ENCODE peak calls at places on chromosomes 4 and X, in five cellular contexts. K is HepG2, F is K562, C is thoracic aorta, T is H1. I is an unnamed sample.

GRCh38 chr4:99655315-99656081 is 2.1 kb downstream of the C4orf54 start:
- DNase-seq in K (no peak), F (no peak), C (peak; percentile 27), T (no peak), I (no peak)

GRCh38 chrX:7908821-7909220 is 18.4 kb downstream of the PNPLA4 start:
- DNase-seq in K (no peak), F (no peak), C (no peak), T (no peak), I (no peak)

GRCh38 chr4:37908488-37909343 is 17.8 kb downstream of the TBC1D1 start:
- DNase-seq in K (no peak), F (no peak), C (no peak), T (no peak), I (no peak)

GRCh38 chr4:139834210-139834609 is 168.6 kb downstream of the MGST2 start:
- DNase-seq in K (peak; percentile 76), F (no peak), C (no peak), T (no peak), I (no peak)

GRCh38 chr4:15479089-15479912 is 9.6 kb downstream of the CC2D2A start:
- DNase-seq in K (peak; percentile 77), F (peak; percentile 15), C (no peak), T (peak; percentile 73), I (no peak)

GRCh38 chrX:71996138-71996537 is 85.5 kb downstream of the NHSL2 start:
- DNase-seq in K (no peak), F (no peak), C (no peak), T (no peak), I (no peak)

GRCh38 chrX:39753296-39753996 is 344.3 kb downstream of the BCOR start:
- DNase-seq in K (no peak), F (peak; percentile 66), C (no peak), T (no peak), I (no peak)

GRCh38 chr4:184459413-184459812 is 14.9 kb downstream of the IRF2 start:
- DNase-seq in K (no peak), F (no peak), C (no peak), T (no peak), I (no peak)

GRCh38 chr4:57110635-57111546 is 706 bp upstream of the IGFBP7 start:
- DNase-seq in K (no peak), F (no peak), C (no peak), T (no peak), I (peak; percentile 79)

GRCh38 chr4:69994782-69995181 is 984 bp upstream of the STATH start:
- DNase-seq in K (no peak), F (no peak), C (no peak), T (no peak), I (no peak)

GRCh38 chr4:176302283-176303275 is 17.2 kb upstream of the SPCS3 start:
- DNase-seq in K (no peak), F (no peak), C (no peak), T (no peak), I (no peak)

GRCh38 chrX:123835661-123836371 is 24.0 kb upstream of the XIAP start:
- DNase-seq in K (no peak), F (no peak), C (no peak), T (no peak), I (no peak)

GRCh38 chr4:121714548-121714947 is 17.8 kb upstream of the ANXA5 start:
- DNase-seq in K (no peak), F (no peak), C (no peak), T (no peak), I (no peak)

GRCh38 chrX:42678133-42678532 is 99.8 kb downstream of the PPP1R2C start:
- DNase-seq in K (no peak), F (no peak), C (peak; percentile 2), T (no peak), I (no peak)

GRCh38 chrX:53171356-53171755 is 53.7 kb downstream of the KDM5C start:
- DNase-seq in K (no peak), F (no peak), C (no peak), T (no peak), I (no peak)

GRCh38 chr4:25022741-25023140 is 8.0 kb downstream of the LGI2 start:
- DNase-seq in K (no peak), F (no peak), C (no peak), T (no peak), I (no peak)

GRCh38 chrX:39910651-39911050 is 187.1 kb downstream of the BCOR start:
- DNase-seq in K (no peak), F (no peak), C (no peak), T (no peak), I (no peak)

GRCh38 chrX:11261260-11261659 is 32.0 kb upstream of the AMELX start:
- DNase-seq in K (no peak), F (no peak), C (no peak), T (no peak), I (no peak)

GRCh38 chr4:8538703-8539567 is 41.3 kb upstream of the GPR78 start:
- DNase-seq in K (peak; percentile 14), F (no peak), C (no peak), T (no peak), I (peak; percentile 40)

GRCh38 chrX:100731441-100732281 is at the start of gene SYTL4:
- DNase-seq in K (no peak), F (peak; percentile 43), C (no peak), T (no peak), I (peak; percentile 75)

GRCh38 chrX:41384041-41384705 is 50.2 kb downstream of the DDX3X start:
- DNase-seq in K (no peak), F (peak; percentile 53), C (peak; percentile 2), T (no peak), I (peak; percentile 88)

GRCh38 chr4:109985993-109986640 is 73.4 kb downstream of the EGF start:
- DNase-seq in K (no peak), F (no peak), C (no peak), T (no peak), I (no peak)

GRCh38 chrX:44317196-44317595 is 26.3 kb downstream of the EFHC2 start:
- DNase-seq in K (no peak), F (no peak), C (no peak), T (no peak), I (no peak)

GRCh38 chr4:188387134-188387791 is 248.0 kb downstream of the TRIML1 start:
- DNase-seq in K (no peak), F (no peak), C (no peak), T (no peak), I (no peak)

GRCh38 chr4:67765928-67766327 is 11.7 kb upstream of the GNRHR start:
- DNase-seq in K (no peak), F (no peak), C (no peak), T (no peak), I (no peak)

GRCh38 chrX:155767101-155767878 is 113.9 kb upstream of the VAMP7 start:
- DNase-seq in K (no peak), F (peak; percentile 48), C (peak; percentile 12), T (peak; percentile 27), I (no peak)
- H3K4me3 ChIP-seq in K (no peak overlapping the region), F (peak overlapping the region; percentile 44), C (peak overlapping the region; percentile 68), T (peak overlapping the region; percentile 46), I (peak overlapping the region; percentile 32)

GRCh38 chr4:94660614-94661013 is 97.1 kb upstream of the BMPR1B start:
- DNase-seq in K (no peak), F (no peak), C (no peak), T (no peak), I (no peak)
- H3K36me3 ChIP-seq in K (peaks cover 24% of the 10 kb centered on the region), F (peaks cover 33% of the 10 kb centered on the region), C (peaks cover 31% of the 10 kb centered on the region), T (no peaks in the 10 kb centered on the region), I (peaks cover 16% of the 10 kb centered on the region)

GRCh38 chrX:118503260-118504041 is 7.8 kb downstream of the DOCK11 start:
- DNase-seq in K (no peak), F (peak; percentile 29), C (no peak), T (no peak), I (no peak)
- H3K4me3 ChIP-seq in K (no peak overlapping the region), F (peak overlapping the region; percentile 19), C (no peak overlapping the region), T (no peak overlapping the region), I (no peak overlapping the region)

GRCh38 chr4:113683143-113683542 is 78.4 kb downstream of the CAMK2D start:
- DNase-seq in K (no peak), F (no peak), C (no peak), T (no peak), I (no peak)

GRCh38 chr4:113682730-113683129 is 78.8 kb downstream of the CAMK2D start:
- DNase-seq in K (no peak), F (no peak), C (no peak), T (no peak), I (no peak)

GRCh38 chr4:113684534-113685091 is 76.9 kb downstream of the CAMK2D start:
- DNase-seq in K (peak; percentile 85), F (no peak), C (peak; percentile 44), T (no peak), I (no peak)

GRCh38 chr4:113689394-113689793 is 72.1 kb downstream of the CAMK2D start:
- DNase-seq in K (no peak), F (no peak), C (no peak), T (no peak), I (no peak)

GRCh38 chr4:113686950-113687718 is 74.4 kb downstream of the CAMK2D start:
- DNase-seq in K (peak; percentile 11), F (no peak), C (no peak), T (no peak), I (no peak)
- H3K36me3 ChIP-seq in K (peaks cover 4% of the 10 kb centered on the region), F (no peaks in the 10 kb centered on the region), C (no peaks in the 10 kb centered on the region), T (no peaks in the 10 kb centered on the region), I (no peaks in the 10 kb centered on the region)

DNA sequence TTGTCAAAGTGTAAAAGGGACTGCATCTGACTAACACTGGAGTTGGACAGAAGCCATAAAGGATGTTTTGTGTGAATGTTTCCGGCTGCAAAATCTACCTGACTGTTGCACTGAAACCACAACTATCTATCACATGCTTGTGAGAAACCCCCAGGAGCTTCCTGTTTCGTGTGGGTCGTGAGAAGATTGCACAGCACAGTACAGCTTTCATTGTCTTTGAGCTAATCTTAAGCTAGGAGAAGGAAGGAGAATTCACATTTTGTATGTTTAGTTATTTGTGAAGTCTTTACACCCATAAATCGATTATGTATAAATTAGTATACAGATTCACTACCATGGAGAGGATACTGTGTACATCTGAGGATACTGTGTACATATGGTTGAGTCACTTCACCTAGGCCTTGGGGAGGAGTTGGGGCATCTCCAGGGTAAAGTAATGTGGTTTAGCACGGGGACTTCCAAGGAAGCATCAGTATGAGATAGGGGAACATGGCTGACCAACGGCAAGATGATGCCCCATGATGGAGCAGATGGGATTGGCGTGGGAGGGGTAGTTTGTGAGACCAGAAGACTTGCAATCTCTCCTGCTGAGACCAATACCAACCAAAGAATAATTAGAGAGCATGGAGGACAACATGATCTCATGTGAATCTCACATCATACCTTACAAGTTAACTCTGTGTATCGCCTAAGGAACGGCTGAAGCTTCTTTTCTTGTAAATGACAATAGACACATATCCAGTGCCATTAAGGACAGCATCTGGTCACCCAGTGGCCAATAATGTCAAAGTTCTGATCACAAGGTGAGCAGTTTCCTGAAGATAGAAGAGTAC is 43.1 kb upstream of the FAM9C start:
- DNase-seq in K (no peak), F (no peak), C (no peak), T (no peak), I (no peak)
- H3K4me3 ChIP-seq in K (no peak overlapping the region), F (no peak overlapping the region), C (no peak overlapping the region), T (no peak overlapping the region), I (no peak overlapping the region)

GRCh38 chr4:186593587-186593973 is 38.2 kb upstream of the MTNR1A start:
- DNase-seq in K (no peak), F (no peak), C (no peak), T (no peak), I (no peak)
- H3K36me3 ChIP-seq in K (peaks cover 83% of the 10 kb centered on the region), F (peaks cover 17% of the 10 kb centered on the region), C (peaks cover 28% of the 10 kb centered on the region), T (peaks cover 56% of the 10 kb centered on the region), I (no peaks in the 10 kb centered on the region)

DNA sequence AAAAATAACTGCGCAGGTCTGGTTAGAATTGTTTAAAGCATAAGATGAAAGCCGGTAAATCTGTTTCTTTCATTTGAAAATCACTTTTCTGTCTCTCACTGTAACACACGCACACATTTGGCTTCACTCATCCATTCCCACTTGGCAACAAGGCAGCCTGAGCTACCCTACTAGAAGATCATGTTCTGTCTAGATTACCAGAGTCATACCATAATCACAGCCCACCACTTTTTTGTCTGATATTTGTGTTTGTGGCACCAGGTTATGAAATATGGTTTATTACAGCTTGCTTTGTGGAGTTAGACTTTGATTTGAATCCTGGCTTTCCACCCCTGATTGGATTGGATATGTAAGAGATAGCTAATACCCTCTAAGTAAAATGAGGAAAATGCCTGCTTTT is 2.2 kb downstream of the USO1 start:
- DNase-seq in K (no peak), F (no peak), C (no peak), T (no peak), I (no peak)
- H3K4me3 ChIP-seq in K (peak overlapping the region; percentile 83), F (no peak overlapping the region), C (peak overlapping the region; percentile 81), T (peak overlapping the region; percentile 93), I (no peak overlapping the region)